ENCODE peak calls at places on chromosomes 3 and 15, in eight cellular contexts. O is AG09309, W is GM06990, X is trophoblast cell, A is PC-9, T is fibroblast of pulmonary artery, S is left ventricle myocardium inferior, Z is right lobe of liver. H is an unnamed sample.

GRCh38 chr3:24220859-24221657 is 273.6 kb downstream of the THRB start:
- DNase-seq in W (no peak), S (no peak), A (peak), T (peak), X (peak), Z (no peak), O (peak), H (no peak)

GRCh38 chr3:172699070-172699469 is 11.8 kb downstream of the NCEH1 start:
- DNase-seq in W (no peak), S (no peak), T (no peak), X (no peak), Z (no peak), O (no peak), A (no peak), H (no peak)

GRCh38 chr15:94327356-94327936 is 96.1 kb downstream of the MCTP2 start:
- DNase-seq in Z (no peak), A (peak), X (no peak), S (no peak), T (peak), W (no peak), O (no peak), H (no peak)

GRCh38 chr3:10744098-10744465 is 71.9 kb upstream of the SLC6A11 start:
- DNase-seq in S (no peak), A (peak), O (no peak), T (no peak), Z (no peak), W (no peak), X (no peak), H (no peak)

GRCh38 chr3:194323785-194324735 is 27.1 kb downstream of the CPN2 start:
- DNase-seq in A (peak), W (peak), O (no peak), Z (no peak), T (peak), X (peak), S (peak), H (no peak)

GRCh38 chr15:72306211-72306785 is 13.7 kb downstream of the CELF6 start:
- DNase-seq in T (peak), S (no peak), X (no peak), W (peak), O (no peak), Z (no peak), A (no peak), H (no peak)

GRCh38 chr3:166837535-166837934 is 542.6 kb downstream of the ZBBX start:
- DNase-seq in A (no peak), X (no peak), T (no peak), Z (no peak), W (no peak), O (no peak), S (no peak), H (no peak)

GRCh38 chr3:107068980-107069379 is 308.3 kb upstream of the CCDC54 start:
- DNase-seq in W (no peak), Z (no peak), X (no peak), S (no peak), O (peak), T (peak), A (no peak), H (no peak)

GRCh38 chr15:36126194-36126593 is 453.2 kb upstream of the CDIN1 start:
- DNase-seq in W (no peak), S (no peak), T (no peak), Z (no peak), A (no peak), X (no peak), O (no peak), H (no peak)

GRCh38 chr15:88865498-88866099 is 29.7 kb downstream of the HAPLN3 start:
- DNase-seq in S (no peak), T (peak), Z (no peak), W (no peak), O (no peak), A (no peak), X (no peak), H (no peak)

GRCh38 chr3:5917932-5918331 is 730.4 kb downstream of the EDEM1 start:
- DNase-seq in W (no peak), S (no peak), O (no peak), A (no peak), X (no peak), Z (no peak), T (no peak), H (no peak)

GRCh38 chr3:170632780-170633179 is 46.9 kb upstream of the SLC7A14 start:
- DNase-seq in O (no peak), A (no peak), S (no peak), T (no peak), Z (no peak), W (peak), X (no peak), H (no peak)

GRCh38 chr3:44962606-44963393 is 13.2 kb downstream of the ZDHHC3 start:
- DNase-seq in A (no peak), W (no peak), T (no peak), O (no peak), X (no peak), S (no peak), Z (no peak), H (no peak)

GRCh38 chr3:152335273-152335672 is 66.5 kb downstream of the MBNL1 start:
- DNase-seq in T (no peak), W (no peak), A (no peak), Z (no peak), O (no peak), S (no peak), X (no peak), H (no peak)

GRCh38 chr3:114649331-114649730 is 355.5 kb downstream of the TIGIT start:
- DNase-seq in Z (no peak), A (no peak), O (no peak), X (no peak), T (peak), W (no peak), S (no peak), H (no peak)

GRCh38 chr3:41200669-41201021 is 1.3 kb downstream of the CTNNB1 start:
- DNase-seq in Z (no peak), X (peak), T (peak), A (peak), W (no peak), S (no peak), O (no peak), H (no peak)

GRCh38 chr3:124491098-124491497 is 239.2 kb upstream of the UMPS start:
- DNase-seq in W (no peak), Z (no peak), X (no peak), O (no peak), T (no peak), S (no peak), A (no peak), H (no peak)

GRCh38 chr15:68186671-68187397 is 18.3 kb downstream of the CALML4 start:
- DNase-seq in S (no peak), T (peak), W (no peak), O (peak), Z (no peak), A (no peak), X (no peak), H (no peak)

GRCh38 chr3:119085070-119085439 is 50.4 kb upstream of the IGSF11 start:
- DNase-seq in A (no peak), W (no peak), T (no peak), X (no peak), S (no peak), O (no peak), Z (no peak), H (no peak)

GRCh38 chr3:38587548-38588131 is 61.8 kb downstream of the SCN5A start:
- DNase-seq in A (no peak), O (no peak), S (no peak), W (no peak), T (no peak), Z (no peak), X (no peak), H (peak)

GRCh38 chr3:14209596-14210280 is 31.1 kb downstream of the LSM3 start:
- DNase-seq in W (no peak), S (no peak), Z (no peak), X (no peak), T (no peak), A (no peak), O (no peak), H (no peak)

GRCh38 chr3:126397610-126398422 is 3.1 kb downstream of the CFAP100 start:
- DNase-seq in A (no peak), S (no peak), W (no peak), X (no peak), T (no peak), Z (no peak), O (no peak), H (peak)

GRCh38 chr3:106533097-106533496 is 664.3 kb upstream of the CBLB start:
- DNase-seq in T (no peak), A (no peak), W (no peak), O (peak), X (no peak), S (no peak), Z (no peak), H (no peak)

GRCh38 chr3:100910986-100911385 is 82.2 kb downstream of the ABI3BP start:
- DNase-seq in Z (no peak), A (no peak), O (no peak), T (no peak), S (no peak), W (no peak), X (no peak), H (no peak)

GRCh38 chr3:43162573-43163084 is 56.8 kb upstream of the POMGNT2 start:
- DNase-seq in O (no peak), S (no peak), X (no peak), T (no peak), A (no peak), W (no peak), Z (no peak), H (no peak)

GRCh38 chr15:47411733-47412530 is 305.4 kb upstream of the SEMA6D start:
- DNase-seq in Z (no peak), X (no peak), O (no peak), A (no peak), T (peak), W (no peak), S (no peak), H (no peak)

GRCh38 chr3:36700537-36701248 is 63.7 kb downstream of the DCLK3 start:
- DNase-seq in X (peak), T (peak), Z (peak), O (peak), S (peak), A (peak), W (no peak), H (no peak)

GRCh38 chr3:46477145-46477544 is 12.4 kb upstream of the LTF start:
- DNase-seq in O (no peak), X (no peak), Z (no peak), W (no peak), T (no peak), A (no peak), S (no peak), H (no peak)

GRCh38 chr3:191070762-191071365 is 128.2 kb upstream of the OSTN start:
- DNase-seq in S (no peak), A (no peak), O (no peak), X (no peak), Z (no peak), W (no peak), T (peak), H (no peak)

GRCh38 chr15:57444877-57445513 is 68.7 kb downstream of the CGNL1 start:
- DNase-seq in A (peak), T (peak), S (no peak), X (peak), W (no peak), O (no peak), Z (no peak), H (no peak)
- H3K4me3 ChIP-seq in A (no peak), T (no peak), S (no peak), X (no peak), W (no peak), O (no peak), Z (no peak), H (no peak)

GRCh38 chr15:79035814-79036213 is 54.8 kb downstream of the RASGRF1 start:
- DNase-seq in O (no peak), A (no peak), W (no peak), T (no peak), Z (no peak), X (no peak), S (no peak), H (peak)
- H3K4me3 ChIP-seq in O (no peak), A (no peak), W (no peak), T (no peak), Z (no peak), X (no peak), S (peak), H (no peak)

GRCh38 chr15:65881766-65882434 is 12.6 kb downstream of the RAB11A start:
- DNase-seq in A (no peak), T (no peak), O (no peak), W (no peak), X (no peak), S (no peak), Z (no peak), H (no peak)
- H3K4me3 ChIP-seq in A (no peak), T (no peak), O (no peak), W (no peak), X (no peak), S (no peak), Z (no peak), H (no peak)

DNA sequence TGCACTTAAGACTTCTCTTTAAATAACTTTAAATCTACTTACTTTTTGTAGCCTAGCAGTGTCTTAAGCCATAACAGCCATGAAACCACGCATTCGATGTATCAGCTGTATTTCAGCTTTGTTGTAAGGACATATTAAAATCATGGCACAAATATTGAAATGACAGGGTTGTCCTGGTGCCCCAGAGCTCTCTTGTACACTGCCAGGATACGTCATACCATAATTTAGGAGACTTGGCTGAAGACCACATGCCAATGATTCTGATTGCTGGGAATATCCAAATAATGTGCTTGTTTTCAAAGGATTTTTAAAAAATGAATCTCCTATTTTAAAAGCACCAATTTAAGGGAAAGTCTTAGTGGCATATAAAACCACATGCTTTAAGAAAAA is 265.4 kb downstream of the SLCO3A1 start:
- DNase-seq in O (no peak), S (no peak), X (no peak), A (no peak), T (no peak), Z (no peak), W (no peak), H (no peak)
- H3K4me3 ChIP-seq in O (no peak), S (no peak), X (no peak), A (no peak), T (no peak), Z (no peak), W (no peak), H (no peak)

GRCh38 chr15:73964736-73965093 is 27.4 kb downstream of the STOML1 start:
- DNase-seq in A (peak), T (peak), S (peak), W (no peak), X (peak), O (no peak), Z (peak), H (peak)
- H3K4me3 ChIP-seq in A (no peak), T (no peak), S (no peak), W (peak), X (no peak), O (no peak), Z (no peak), H (no peak)

GRCh38 chr3:28916713-28917499 is 364.0 kb upstream of the RBMS3 start:
- DNase-seq in T (peak), Z (peak), A (no peak), X (no peak), O (peak), S (peak), W (peak), H (peak)
- H3K4me3 ChIP-seq in T (peak), Z (no peak), A (no peak), X (no peak), O (peak), S (peak), W (peak), H (peak)